ENCODE peak calls at places on chromosomes 3 and 15, in four cellular contexts. D is neural progenitor cell; O is CD8-positive, alpha-beta T cell; B is Karpas-422. T is an unnamed sample.
A peak's percentile ranks its signal among the peaks of the same experiment; 100 is the strongest.

GRCh38 chr3:134291300-134292254 is 40.9 kb upstream of the RYK start:
- DNase-seq in D (no peak), O (no peak), B (no peak), T (peak; percentile 84)

GRCh38 chr3:126309162-126309561 is 48.0 kb downstream of the KLF15 start:
- DNase-seq in D (no peak), O (no peak), B (no peak), T (no peak)

GRCh38 chr3:177521305-177521704 is 324.0 kb upstream of the TBL1XR1 start:
- DNase-seq in D (peak; percentile 21), O (no peak), B (no peak), T (no peak)

GRCh38 chr3:155602307-155602706 is 142.6 kb downstream of the PLCH1 start:
- DNase-seq in D (no peak), O (no peak), B (no peak), T (no peak)

GRCh38 chr3:194740859-194741486 is 55.3 kb downstream of the FAM43A start:
- DNase-seq in D (no peak), O (no peak), B (no peak), T (no peak)

GRCh38 chr15:68218847-68219798 is 10.4 kb downstream of the CLN6 start:
- DNase-seq in D (no peak), O (peak; percentile 2), B (peak; percentile 51), T (no peak)

GRCh38 chr3:99638244-99638948 is at the start of gene COL8A1:
- DNase-seq in D (peak; percentile 57), O (no peak), B (no peak), T (peak; percentile 82)

GRCh38 chr3:61777483-61777882 is 216.1 kb downstream of the PTPRG start:
- DNase-seq in D (no peak), O (no peak), B (no peak), T (no peak)

GRCh38 chr3:3559786-3560185 is 239.4 kb upstream of the LRRN1 start:
- DNase-seq in D (no peak), O (no peak), B (no peak), T (no peak)

GRCh38 chr3:171169866-171170265 is 143.3 kb upstream of the SLC2A2 start:
- DNase-seq in D (no peak), O (no peak), B (no peak), T (no peak)

GRCh38 chr3:171165986-171166385 is 139.5 kb upstream of the SLC2A2 start:
- DNase-seq in D (no peak), O (no peak), B (no peak), T (no peak)

GRCh38 chr3:171168086-171168485 is 141.6 kb upstream of the SLC2A2 start:
- DNase-seq in D (peak; percentile 44), O (no peak), B (no peak), T (no peak)

GRCh38 chr3:171169443-171169842 is 142.9 kb upstream of the SLC2A2 start:
- DNase-seq in D (no peak), O (no peak), B (no peak), T (no peak)

GRCh38 chr3:171168551-171168950 is 142.0 kb upstream of the SLC2A2 start:
- DNase-seq in D (no peak), O (no peak), B (no peak), T (no peak)
- H3K27ac ChIP-seq in D (no peak overlapping the region), O (no peak overlapping the region), B (no peak overlapping the region), T (no peak overlapping the region)

GRCh38 chr3:104190681-104191080 is 1176.0 kb upstream of the ALCAM start:
- DNase-seq in D (peak; percentile 8), O (no peak), B (no peak), T (no peak)
- H3K27me3 ChIP-seq in D (no peaks in the 10 kb centered on the region), O (no peaks in the 10 kb centered on the region), B (no peaks in the 10 kb centered on the region), T (no peaks in the 10 kb centered on the region)

DNA sequence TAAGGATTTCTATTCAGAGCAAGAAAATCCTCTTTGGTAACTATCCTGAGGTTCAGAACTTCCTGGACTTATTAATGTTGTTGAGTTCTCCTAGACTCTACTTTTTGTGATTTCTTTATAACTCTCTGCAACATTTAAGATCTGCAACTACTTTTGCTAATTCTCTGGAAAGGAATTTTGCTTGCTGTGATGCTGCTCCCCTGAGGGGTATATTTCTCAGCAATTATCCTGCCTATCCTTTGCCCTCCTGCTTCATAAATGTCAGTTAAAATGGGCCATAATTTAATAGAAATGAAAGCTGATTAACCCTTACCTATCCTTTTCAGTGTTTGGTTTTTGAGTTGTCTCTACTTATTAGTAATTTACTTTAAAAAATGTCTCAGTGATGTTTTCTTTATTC is 377.3 kb upstream of the LRRC3B start:
- DNase-seq in D (no peak), O (no peak), B (no peak), T (no peak)
- H3K4me1 ChIP-seq in D (no peaks in the 10 kb centered on the region), O (no peaks in the 10 kb centered on the region), B (no peaks in the 10 kb centered on the region), T (no peaks in the 10 kb centered on the region)

GRCh38 chr15:64844576-64845140 is 2.9 kb downstream of the PLEKHO2 start:
- DNase-seq in D (peak; percentile 39), O (peak; percentile 34), B (peak; percentile 73), T (no peak)

GRCh38 chr15:64845183-64845611 is 3.5 kb downstream of the PLEKHO2 start:
- DNase-seq in D (peak; percentile 7), O (no peak), B (no peak), T (no peak)

GRCh38 chr15:64842099-64842940 is 605 bp downstream of the PLEKHO2 start:
- DNase-seq in D (peak; percentile 42), O (no peak), B (peak; percentile 65), T (peak; percentile 81)

GRCh38 chr15:64842986-64843561 is 1.4 kb downstream of the PLEKHO2 start:
- DNase-seq in D (no peak), O (no peak), B (peak; percentile 73), T (peak; percentile 86)

GRCh38 chr15:64843996-64844395 is 2.3 kb downstream of the PLEKHO2 start:
- DNase-seq in D (peak; percentile 1), O (no peak), B (no peak), T (no peak)
- H3K27ac ChIP-seq in D (no peak overlapping the region), O (no peak overlapping the region), B (peak overlapping the region; percentile 78), T (peak overlapping the region; percentile 93)

T was measured in right atrium auricular region.